ENCODE peak calls at places on chromosomes 16 and 17, in ten cellular contexts. One of them, this sample, is unnamed.

GRCh38 chr16:25785361-25785760 is 93.6 kb downstream of the HS3ST4 start:
- DNase-seq in psoas muscle: no peak
- DNase-seq in adrenal gland: no peak
- DNase-seq in A549: no peak
- DNase-seq in stomach: no peak
- DNase-seq in Peyer's patch: no peak
- DNase-seq in heart right ventricle: no peak
- DNase-seq in transverse colon: no peak
- DNase-seq in left ventricle myocardium inferior: no peak
- DNase-seq in fibroblast of lung: no peak
- DNase-seq in this sample: no peak

GRCh38 chr17:77373298-77374169 is 232.8 kb downstream of the SEC14L1 start:
- DNase-seq in adrenal gland: peak
- DNase-seq in stomach: peak
- DNase-seq in psoas muscle: peak
- DNase-seq in A549: no peak
- DNase-seq in fibroblast of lung: no peak
- DNase-seq in left ventricle myocardium inferior: peak
- DNase-seq in heart right ventricle: peak
- DNase-seq in transverse colon: peak
- DNase-seq in Peyer's patch: peak
- DNase-seq in this sample: no peak

GRCh38 chr16:86707581-86707980 is 129.2 kb downstream of the FOXL1 start:
- DNase-seq in stomach: no peak
- DNase-seq in heart right ventricle: no peak
- DNase-seq in adrenal gland: no peak
- DNase-seq in A549: no peak
- DNase-seq in transverse colon: no peak
- DNase-seq in psoas muscle: peak
- DNase-seq in fibroblast of lung: no peak
- DNase-seq in left ventricle myocardium inferior: no peak
- DNase-seq in Peyer's patch: no peak
- DNase-seq in this sample: no peak

GRCh38 chr17:50346313-50347086 is 574 bp downstream of the XYLT2 start:
- DNase-seq in heart right ventricle: peak
- DNase-seq in left ventricle myocardium inferior: peak
- DNase-seq in adrenal gland: peak
- DNase-seq in A549: no peak
- DNase-seq in Peyer's patch: peak
- DNase-seq in transverse colon: peak
- DNase-seq in fibroblast of lung: no peak
- DNase-seq in psoas muscle: peak
- DNase-seq in stomach: peak
- DNase-seq in this sample: peak

GRCh38 chr17:57946798-57947358 is 8.3 kb downstream of the CUEDC1 start:
- DNase-seq in transverse colon: peak
- DNase-seq in left ventricle myocardium inferior: no peak
- DNase-seq in psoas muscle: peak
- DNase-seq in Peyer's patch: peak
- DNase-seq in adrenal gland: peak
- DNase-seq in fibroblast of lung: peak
- DNase-seq in A549: peak
- DNase-seq in heart right ventricle: peak
- DNase-seq in stomach: peak
- DNase-seq in this sample: peak

GRCh38 chr17:49101054-49101534 is 31.5 kb upstream of the B4GALNT2 start:
- DNase-seq in left ventricle myocardium inferior: no peak
- DNase-seq in adrenal gland: no peak
- DNase-seq in stomach: peak
- DNase-seq in heart right ventricle: no peak
- DNase-seq in Peyer's patch: peak
- DNase-seq in transverse colon: no peak
- DNase-seq in psoas muscle: no peak
- DNase-seq in A549: no peak
- DNase-seq in fibroblast of lung: peak
- DNase-seq in this sample: no peak

GRCh38 chr16:27449434-27450188 is 47.6 kb downstream of the IL21R start:
- DNase-seq in Peyer's patch: peak
- DNase-seq in A549: no peak
- DNase-seq in heart right ventricle: no peak
- DNase-seq in adrenal gland: no peak
- DNase-seq in left ventricle myocardium inferior: no peak
- DNase-seq in stomach: peak
- DNase-seq in psoas muscle: no peak
- DNase-seq in transverse colon: peak
- DNase-seq in fibroblast of lung: no peak
- DNase-seq in this sample: no peak

GRCh38 chr17:76485569-76485968 is 15.7 kb downstream of the RHBDF2 start:
- DNase-seq in psoas muscle: no peak
- DNase-seq in heart right ventricle: no peak
- DNase-seq in stomach: no peak
- DNase-seq in left ventricle myocardium inferior: no peak
- DNase-seq in Peyer's patch: peak
- DNase-seq in transverse colon: peak
- DNase-seq in A549: no peak
- DNase-seq in adrenal gland: no peak
- DNase-seq in fibroblast of lung: no peak
- DNase-seq in this sample: no peak

GRCh38 chr17:3888343-3889171 is 4.3 kb downstream of the CAMKK1 start:
- DNase-seq in psoas muscle: peak
- DNase-seq in Peyer's patch: peak
- DNase-seq in adrenal gland: peak
- DNase-seq in A549: no peak
- DNase-seq in fibroblast of lung: peak
- DNase-seq in stomach: peak
- DNase-seq in transverse colon: peak
- DNase-seq in heart right ventricle: peak
- DNase-seq in left ventricle myocardium inferior: peak
- DNase-seq in this sample: peak

DNA sequence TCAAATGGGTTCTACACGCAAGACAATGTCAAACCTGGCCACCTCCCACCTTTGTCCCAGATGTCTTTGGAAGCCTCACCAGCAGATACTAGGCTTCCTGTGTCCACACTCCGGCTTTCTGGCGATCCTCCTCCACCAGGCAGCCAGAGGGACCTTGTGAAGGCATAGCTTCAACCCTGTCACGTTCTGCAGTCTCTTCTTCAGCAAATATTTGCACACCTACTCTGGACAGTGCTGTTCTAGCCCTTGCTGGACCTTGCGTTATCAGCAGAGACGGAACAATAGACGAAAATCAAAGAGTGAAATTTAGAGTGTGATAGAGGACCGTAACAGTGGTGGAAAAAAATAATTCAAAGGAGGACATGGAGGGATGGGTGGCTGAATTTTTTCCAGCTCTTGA is 38.5 kb upstream of the KIFC3 start:
- DNase-seq in fibroblast of lung: no peak
- DNase-seq in transverse colon: no peak
- DNase-seq in heart right ventricle: no peak
- DNase-seq in stomach: no peak
- DNase-seq in adrenal gland: no peak
- DNase-seq in left ventricle myocardium inferior: no peak
- DNase-seq in A549: no peak
- DNase-seq in Peyer's patch: no peak
- DNase-seq in psoas muscle: no peak
- DNase-seq in this sample: no peak
- H3K27ac ChIP-seq in fibroblast of lung: no peak
- H3K27ac ChIP-seq in transverse colon: no peak
- H3K27ac ChIP-seq in heart right ventricle: no peak
- H3K27ac ChIP-seq in stomach: no peak
- H3K27ac ChIP-seq in adrenal gland: no peak
- H3K27ac ChIP-seq in left ventricle myocardium inferior: no peak
- H3K27ac ChIP-seq in A549: no peak
- H3K27ac ChIP-seq in Peyer's patch: no peak
- H3K27ac ChIP-seq in psoas muscle: no peak
- H3K27ac ChIP-seq in this sample: no peak

GRCh38 chr17:8225813-8226535 is 15.6 kb upstream of the AURKB start:
- DNase-seq in fibroblast of lung: peak
- DNase-seq in heart right ventricle: no peak
- DNase-seq in adrenal gland: peak
- DNase-seq in left ventricle myocardium inferior: no peak
- DNase-seq in A549: peak
- DNase-seq in transverse colon: peak
- DNase-seq in stomach: peak
- DNase-seq in Peyer's patch: peak
- DNase-seq in psoas muscle: no peak
- DNase-seq in this sample: peak
- H3K27ac ChIP-seq in fibroblast of lung: peak
- H3K27ac ChIP-seq in heart right ventricle: peak
- H3K27ac ChIP-seq in adrenal gland: peak
- H3K27ac ChIP-seq in left ventricle myocardium inferior: peak
- H3K27ac ChIP-seq in A549: peak
- H3K27ac ChIP-seq in transverse colon: peak
- H3K27ac ChIP-seq in stomach: peak
- H3K27ac ChIP-seq in Peyer's patch: peak
- H3K27ac ChIP-seq in psoas muscle: peak
- H3K27ac ChIP-seq in this sample: peak

GRCh38 chr16:11306997-11307638 is 26.0 kb upstream of the PRM1 start:
- DNase-seq in Peyer's patch: no peak
- DNase-seq in heart right ventricle: no peak
- DNase-seq in stomach: no peak
- DNase-seq in left ventricle myocardium inferior: no peak
- DNase-seq in A549: no peak
- DNase-seq in adrenal gland: no peak
- DNase-seq in psoas muscle: no peak
- DNase-seq in fibroblast of lung: no peak
- DNase-seq in transverse colon: no peak
- DNase-seq in this sample: no peak

GRCh38 chr16:11309895-11310633 is 28.9 kb upstream of the PRM1 start:
- DNase-seq in heart right ventricle: no peak
- DNase-seq in transverse colon: no peak
- DNase-seq in stomach: no peak
- DNase-seq in fibroblast of lung: no peak
- DNase-seq in left ventricle myocardium inferior: no peak
- DNase-seq in Peyer's patch: peak
- DNase-seq in adrenal gland: no peak
- DNase-seq in A549: no peak
- DNase-seq in psoas muscle: no peak
- DNase-seq in this sample: no peak

GRCh38 chr16:11308493-11309283 is 27.6 kb upstream of the PRM1 start:
- DNase-seq in psoas muscle: no peak
- DNase-seq in transverse colon: peak
- DNase-seq in left ventricle myocardium inferior: no peak
- DNase-seq in A549: no peak
- DNase-seq in Peyer's patch: peak
- DNase-seq in heart right ventricle: no peak
- DNase-seq in fibroblast of lung: no peak
- DNase-seq in adrenal gland: no peak
- DNase-seq in stomach: no peak
- DNase-seq in this sample: no peak

GRCh38 chr16:11306381-11306780 is 25.3 kb upstream of the PRM1 start:
- DNase-seq in fibroblast of lung: no peak
- DNase-seq in psoas muscle: no peak
- DNase-seq in A549: no peak
- DNase-seq in Peyer's patch: no peak
- DNase-seq in adrenal gland: no peak
- DNase-seq in left ventricle myocardium inferior: no peak
- DNase-seq in heart right ventricle: no peak
- DNase-seq in transverse colon: no peak
- DNase-seq in stomach: no peak
- DNase-seq in this sample: no peak

DNA sequence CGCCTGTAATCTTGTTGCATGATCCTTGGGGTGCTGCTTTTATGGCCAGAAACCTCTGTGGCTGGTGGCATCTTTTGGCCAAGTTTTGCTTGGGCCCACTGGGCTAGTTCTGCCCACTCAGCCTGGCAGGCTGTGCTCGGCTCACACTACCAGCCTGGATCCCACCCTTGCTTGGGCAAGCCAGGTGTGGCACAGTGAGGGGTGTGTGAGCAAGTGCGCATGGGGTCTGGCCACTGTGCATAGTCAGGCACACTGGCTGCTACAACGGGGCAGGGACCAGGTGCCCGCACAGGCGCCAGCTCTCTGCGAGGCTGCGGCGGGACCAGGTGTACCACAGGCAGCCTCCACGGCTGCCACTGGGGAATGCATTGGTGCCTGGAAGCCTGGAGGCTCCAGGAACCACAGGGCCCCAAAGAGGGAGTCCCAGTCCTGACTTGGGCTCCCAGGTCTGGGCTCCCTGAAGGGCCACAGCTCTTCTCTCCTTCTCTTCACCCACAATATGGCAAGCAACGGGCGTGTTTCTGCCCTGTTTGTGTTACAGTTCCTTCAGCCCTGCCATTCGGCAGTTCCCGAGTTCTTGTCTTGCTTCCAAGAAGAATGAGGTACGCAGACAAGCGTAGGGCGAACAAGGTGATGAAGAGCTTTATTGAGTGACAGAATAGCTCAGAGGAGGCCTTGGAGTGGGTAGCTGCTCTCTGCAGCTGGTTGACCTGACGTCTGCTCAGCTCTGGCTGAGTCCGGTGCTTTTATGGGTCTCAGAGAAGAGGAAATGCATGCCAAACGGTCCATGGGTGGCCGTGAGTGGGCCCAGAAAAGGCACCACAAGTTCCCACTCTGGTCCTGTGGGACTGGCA is 26.7 kb upstream of the PRM1 start:
- DNase-seq in adrenal gland: no peak
- DNase-seq in Peyer's patch: no peak
- DNase-seq in stomach: no peak
- DNase-seq in heart right ventricle: no peak
- DNase-seq in psoas muscle: no peak
- DNase-seq in fibroblast of lung: no peak
- DNase-seq in left ventricle myocardium inferior: no peak
- DNase-seq in transverse colon: no peak
- DNase-seq in A549: no peak
- DNase-seq in this sample: no peak
- H3K27ac ChIP-seq in adrenal gland: no peak
- H3K27ac ChIP-seq in Peyer's patch: no peak
- H3K27ac ChIP-seq in stomach: no peak
- H3K27ac ChIP-seq in heart right ventricle: no peak
- H3K27ac ChIP-seq in psoas muscle: no peak
- H3K27ac ChIP-seq in fibroblast of lung: no peak
- H3K27ac ChIP-seq in left ventricle myocardium inferior: no peak
- H3K27ac ChIP-seq in transverse colon: peak
- H3K27ac ChIP-seq in A549: no peak
- H3K27ac ChIP-seq in this sample: no peak

DNA sequence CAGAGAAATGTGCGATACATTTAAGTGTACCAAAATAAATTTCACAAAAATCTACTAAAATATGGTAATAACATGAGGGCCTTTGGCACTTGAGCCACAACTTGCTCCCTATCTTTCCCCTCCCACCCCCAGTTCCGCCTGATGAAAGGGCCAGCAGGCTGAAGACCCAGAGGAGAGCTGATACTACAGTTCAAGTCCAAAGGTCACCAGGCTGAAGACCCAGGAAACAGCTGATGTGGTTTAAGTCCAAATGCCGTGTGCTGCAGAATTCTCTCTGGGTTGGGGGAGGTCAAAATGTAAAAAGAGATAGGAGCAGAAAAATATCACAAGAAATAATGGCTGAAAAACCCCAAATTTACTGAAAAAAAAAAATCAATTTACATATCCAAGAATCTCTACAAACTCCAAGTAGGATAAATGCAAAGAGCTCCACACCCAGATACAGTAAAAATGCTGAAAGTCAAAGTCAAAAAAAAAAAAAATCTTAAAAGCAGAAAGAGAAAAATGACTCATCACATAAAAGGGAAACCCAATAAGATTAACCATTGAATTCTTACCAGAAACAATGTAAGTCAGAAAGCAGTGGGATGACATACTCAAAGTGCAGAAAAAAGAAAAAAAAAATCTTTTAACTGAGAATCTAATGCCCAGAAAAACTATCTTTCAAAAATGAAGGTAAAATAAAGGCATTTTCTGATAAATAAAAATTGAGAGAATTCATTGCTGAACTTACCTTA is 452.1 kb upstream of the ASIC2 start:
- DNase-seq in psoas muscle: no peak
- DNase-seq in fibroblast of lung: no peak
- DNase-seq in stomach: no peak
- DNase-seq in left ventricle myocardium inferior: no peak
- DNase-seq in transverse colon: no peak
- DNase-seq in A549: no peak
- DNase-seq in heart right ventricle: no peak
- DNase-seq in adrenal gland: no peak
- DNase-seq in Peyer's patch: no peak
- DNase-seq in this sample: no peak
- H3K27ac ChIP-seq in psoas muscle: no peak
- H3K27ac ChIP-seq in fibroblast of lung: no peak
- H3K27ac ChIP-seq in stomach: no peak
- H3K27ac ChIP-seq in left ventricle myocardium inferior: no peak
- H3K27ac ChIP-seq in transverse colon: no peak
- H3K27ac ChIP-seq in A549: no peak
- H3K27ac ChIP-seq in heart right ventricle: no peak
- H3K27ac ChIP-seq in adrenal gland: no peak
- H3K27ac ChIP-seq in Peyer's patch: no peak
- H3K27ac ChIP-seq in this sample: no peak